ENCODE peak calls at places on chromosomes 5 and 9, in six cellular contexts. One of them, this sample, is unnamed.

GRCh38 chr5:59123595-59124561 is 541.0 kb downstream of the RAB3C start:
- DNase-seq in MCF 10A: no peak
- DNase-seq in uterus: no peak
- DNase-seq in left ventricle myocardium inferior: no peak
- DNase-seq in GM12865: peak; percentile 54
- DNase-seq in lower leg skin: no peak
- DNase-seq in this sample: no peak

GRCh38 chr9:35658894-35659220 is 765 bp downstream of the CCDC107 start:
- DNase-seq in MCF 10A: peak; percentile 30
- DNase-seq in uterus: peak; percentile 54
- DNase-seq in left ventricle myocardium inferior: peak; percentile 42
- DNase-seq in GM12865: peak; percentile 46
- DNase-seq in lower leg skin: no peak
- DNase-seq in this sample: peak; percentile 54

GRCh38 chr9:111805841-111806241 is 11.1 kb upstream of the SHOC1 start:
- DNase-seq in MCF 10A: peak; percentile 79
- DNase-seq in uterus: no peak
- DNase-seq in left ventricle myocardium inferior: no peak
- DNase-seq in GM12865: no peak
- DNase-seq in lower leg skin: no peak
- DNase-seq in this sample: peak; percentile 98

GRCh38 chr5:74318985-74319563 is 321.5 kb downstream of the ENC1 start:
- DNase-seq in MCF 10A: peak; percentile 42
- DNase-seq in uterus: no peak
- DNase-seq in left ventricle myocardium inferior: no peak
- DNase-seq in GM12865: no peak
- DNase-seq in lower leg skin: no peak
- DNase-seq in this sample: peak; percentile 93

GRCh38 chr5:14108170-14108996 is 34.8 kb upstream of the TRIO start:
- DNase-seq in MCF 10A: peak; percentile 80
- DNase-seq in uterus: peak; percentile 74
- DNase-seq in left ventricle myocardium inferior: peak; percentile 44
- DNase-seq in GM12865: peak; percentile 91
- DNase-seq in lower leg skin: peak; percentile 89
- DNase-seq in this sample: peak; percentile 79

GRCh38 chr9:109319072-109319630 is 1.7 kb downstream of the EPB41L4B start:
- DNase-seq in MCF 10A: no peak
- DNase-seq in uterus: no peak
- DNase-seq in left ventricle myocardium inferior: no peak
- DNase-seq in GM12865: no peak
- DNase-seq in lower leg skin: no peak
- DNase-seq in this sample: peak; percentile 47

GRCh38 chr5:115585265-115585664 is 17.0 kb downstream of the TICAM2 start:
- DNase-seq in MCF 10A: no peak
- DNase-seq in uterus: no peak
- DNase-seq in left ventricle myocardium inferior: no peak
- DNase-seq in GM12865: no peak
- DNase-seq in lower leg skin: no peak
- DNase-seq in this sample: no peak

GRCh38 chr5:136686192-136686872 is 321.0 kb upstream of the TRPC7 start:
- DNase-seq in MCF 10A: peak; percentile 55
- DNase-seq in uterus: no peak
- DNase-seq in left ventricle myocardium inferior: no peak
- DNase-seq in GM12865: peak; percentile 15
- DNase-seq in lower leg skin: no peak
- DNase-seq in this sample: peak; percentile 84

GRCh38 chr5:7391215-7391614 is 4.7 kb upstream of the ADCY2 start:
- DNase-seq in MCF 10A: no peak
- DNase-seq in uterus: no peak
- DNase-seq in left ventricle myocardium inferior: no peak
- DNase-seq in GM12865: no peak
- DNase-seq in lower leg skin: no peak
- DNase-seq in this sample: peak; percentile 4

GRCh38 chr5:180830253-180831138 is 27.9 kb upstream of the MGAT1 start:
- DNase-seq in MCF 10A: peak; percentile 50
- DNase-seq in uterus: peak; percentile 63
- DNase-seq in left ventricle myocardium inferior: peak; percentile 74
- DNase-seq in GM12865: peak; percentile 87
- DNase-seq in lower leg skin: peak; percentile 95
- DNase-seq in this sample: no peak

GRCh38 chr9:90114641-90115040 is 509.8 kb downstream of the GADD45G start:
- DNase-seq in MCF 10A: peak; percentile 33
- DNase-seq in uterus: no peak
- DNase-seq in left ventricle myocardium inferior: no peak
- DNase-seq in GM12865: no peak
- DNase-seq in lower leg skin: no peak
- DNase-seq in this sample: peak; percentile 85

GRCh38 chr5:113128082-113128481 is 151.5 kb downstream of the DCP2 start:
- DNase-seq in MCF 10A: no peak
- DNase-seq in uterus: no peak
- DNase-seq in left ventricle myocardium inferior: no peak
- DNase-seq in GM12865: no peak
- DNase-seq in lower leg skin: no peak
- DNase-seq in this sample: no peak

GRCh38 chr9:132908635-132909034 is 29.9 kb downstream of the SPACA9 start:
- DNase-seq in MCF 10A: no peak
- DNase-seq in uterus: no peak
- DNase-seq in left ventricle myocardium inferior: no peak
- DNase-seq in GM12865: no peak
- DNase-seq in lower leg skin: no peak
- DNase-seq in this sample: no peak

GRCh38 chr9:137669261-137669672 is 50.5 kb downstream of the EHMT1 start:
- DNase-seq in MCF 10A: no peak
- DNase-seq in uterus: peak; percentile 28
- DNase-seq in left ventricle myocardium inferior: no peak
- DNase-seq in GM12865: peak; percentile 42
- DNase-seq in lower leg skin: no peak
- DNase-seq in this sample: no peak

GRCh38 chr5:172820046-172820767 is 13.8 kb upstream of the ERGIC1 start:
- DNase-seq in MCF 10A: peak; percentile 95
- DNase-seq in uterus: peak; percentile 86
- DNase-seq in left ventricle myocardium inferior: no peak
- DNase-seq in GM12865: no peak
- DNase-seq in lower leg skin: no peak
- DNase-seq in this sample: peak; percentile 99

GRCh38 chr5:32320144-32320543 is 7.4 kb upstream of the MTMR12 start:
- DNase-seq in MCF 10A: no peak
- DNase-seq in uterus: no peak
- DNase-seq in left ventricle myocardium inferior: no peak
- DNase-seq in GM12865: no peak
- DNase-seq in lower leg skin: no peak
- DNase-seq in this sample: no peak

GRCh38 chr9:2676466-2676865 is 40.8 kb upstream of the KCNV2 start:
- DNase-seq in MCF 10A: peak; percentile 10
- DNase-seq in uterus: no peak
- DNase-seq in left ventricle myocardium inferior: no peak
- DNase-seq in GM12865: no peak
- DNase-seq in lower leg skin: no peak
- DNase-seq in this sample: peak; percentile 15

GRCh38 chr5:179904463-179905143 is 3.1 kb downstream of the TBC1D9B start:
- DNase-seq in MCF 10A: no peak
- DNase-seq in uterus: no peak
- DNase-seq in left ventricle myocardium inferior: no peak
- DNase-seq in GM12865: no peak
- DNase-seq in lower leg skin: no peak
- DNase-seq in this sample: no peak

GRCh38 chr5:151078490-151079262 is 2.2 kb downstream of the TNIP1 start:
- DNase-seq in MCF 10A: no peak
- DNase-seq in uterus: no peak
- DNase-seq in left ventricle myocardium inferior: no peak
- DNase-seq in GM12865: peak; percentile 86
- DNase-seq in lower leg skin: no peak
- DNase-seq in this sample: no peak

GRCh38 chr5:73437126-73438047 is 11.2 kb downstream of the FOXD1 start:
- DNase-seq in MCF 10A: no peak
- DNase-seq in uterus: no peak
- DNase-seq in left ventricle myocardium inferior: no peak
- DNase-seq in GM12865: no peak
- DNase-seq in lower leg skin: no peak
- DNase-seq in this sample: peak; percentile 29

GRCh38 chr9:4718911-4719310 is 22.1 kb downstream of the AK3 start:
- DNase-seq in MCF 10A: no peak
- DNase-seq in uterus: no peak
- DNase-seq in left ventricle myocardium inferior: no peak
- DNase-seq in GM12865: no peak
- DNase-seq in lower leg skin: no peak
- DNase-seq in this sample: no peak

GRCh38 chr5:124906339-124907097 is 160.1 kb upstream of the ZNF608 start:
- DNase-seq in MCF 10A: peak; percentile 96
- DNase-seq in uterus: peak; percentile 85
- DNase-seq in left ventricle myocardium inferior: peak; percentile 69
- DNase-seq in GM12865: no peak
- DNase-seq in lower leg skin: peak; percentile 86
- DNase-seq in this sample: peak; percentile 71

GRCh38 chr5:68683632-68684035 is 410.2 kb upstream of the SLC30A5 start:
- DNase-seq in MCF 10A: peak; percentile 84
- DNase-seq in uterus: peak; percentile 58
- DNase-seq in left ventricle myocardium inferior: no peak
- DNase-seq in GM12865: no peak
- DNase-seq in lower leg skin: no peak
- DNase-seq in this sample: peak; percentile 99

GRCh38 chr5:147403659-147404640 is 105.9 kb downstream of the DPYSL3 start:
- DNase-seq in MCF 10A: peak; percentile 95
- DNase-seq in uterus: peak; percentile 88
- DNase-seq in left ventricle myocardium inferior: no peak
- DNase-seq in GM12865: peak; percentile 89
- DNase-seq in lower leg skin: peak; percentile 91
- DNase-seq in this sample: peak; percentile 94

GRCh38 chr5:53194086-53194485 is 84.5 kb upstream of the MOCS2 start:
- DNase-seq in MCF 10A: no peak
- DNase-seq in uterus: no peak
- DNase-seq in left ventricle myocardium inferior: no peak
- DNase-seq in GM12865: no peak
- DNase-seq in lower leg skin: no peak
- DNase-seq in this sample: no peak

GRCh38 chr5:44809215-44809955 is 638 bp downstream of the MRPS30 start:
- DNase-seq in MCF 10A: peak; percentile 64
- DNase-seq in uterus: peak; percentile 16
- DNase-seq in left ventricle myocardium inferior: peak; percentile 22
- DNase-seq in GM12865: peak; percentile 78
- DNase-seq in lower leg skin: peak; percentile 87
- DNase-seq in this sample: peak; percentile 79

GRCh38 chr5:37668524-37669047 is 171.3 kb downstream of the GDNF start:
- DNase-seq in MCF 10A: peak; percentile 94
- DNase-seq in uterus: peak; percentile 40
- DNase-seq in left ventricle myocardium inferior: no peak
- DNase-seq in GM12865: no peak
- DNase-seq in lower leg skin: no peak
- DNase-seq in this sample: peak; percentile 97

GRCh38 chr9:134215709-134216448 is 51.5 kb upstream of the RNU6ATAC start:
- DNase-seq in MCF 10A: no peak
- DNase-seq in uterus: no peak
- DNase-seq in left ventricle myocardium inferior: peak; percentile 34
- DNase-seq in GM12865: no peak
- DNase-seq in lower leg skin: peak; percentile 84
- DNase-seq in this sample: no peak

GRCh38 chr5:91503321-91503720 is 120.2 kb upstream of the ARRDC3 start:
- DNase-seq in MCF 10A: no peak
- DNase-seq in uterus: no peak
- DNase-seq in left ventricle myocardium inferior: no peak
- DNase-seq in GM12865: no peak
- DNase-seq in lower leg skin: no peak
- DNase-seq in this sample: no peak
- TF ChIP-seq CTCF in MCF 10A: no peak
- TF ChIP-seq CTCF in uterus: no peak
- TF ChIP-seq CTCF in left ventricle myocardium inferior: no peak
- TF ChIP-seq CTCF in GM12865: no peak
- TF ChIP-seq CTCF in lower leg skin: no peak
- TF ChIP-seq CTCF in this sample: no peak

GRCh38 chr9:95077766-95078382 is 239.6 kb downstream of the FANCC start:
- DNase-seq in MCF 10A: no peak
- DNase-seq in uterus: no peak
- DNase-seq in left ventricle myocardium inferior: no peak
- DNase-seq in GM12865: no peak
- DNase-seq in lower leg skin: no peak
- DNase-seq in this sample: no peak

GRCh38 chr9:95076696-95077052 is 240.8 kb downstream of the FANCC start:
- DNase-seq in MCF 10A: no peak
- DNase-seq in uterus: no peak
- DNase-seq in left ventricle myocardium inferior: no peak
- DNase-seq in GM12865: no peak
- DNase-seq in lower leg skin: no peak
- DNase-seq in this sample: no peak

GRCh38 chr9:95075700-95076099 is 241.8 kb downstream of the FANCC start:
- DNase-seq in MCF 10A: no peak
- DNase-seq in uterus: no peak
- DNase-seq in left ventricle myocardium inferior: no peak
- DNase-seq in GM12865: no peak
- DNase-seq in lower leg skin: no peak
- DNase-seq in this sample: no peak

GRCh38 chr9:95078516-95078915 is 239.0 kb downstream of the FANCC start:
- DNase-seq in MCF 10A: no peak
- DNase-seq in uterus: peak; percentile 23
- DNase-seq in left ventricle myocardium inferior: no peak
- DNase-seq in GM12865: no peak
- DNase-seq in lower leg skin: no peak
- DNase-seq in this sample: no peak

DNA sequence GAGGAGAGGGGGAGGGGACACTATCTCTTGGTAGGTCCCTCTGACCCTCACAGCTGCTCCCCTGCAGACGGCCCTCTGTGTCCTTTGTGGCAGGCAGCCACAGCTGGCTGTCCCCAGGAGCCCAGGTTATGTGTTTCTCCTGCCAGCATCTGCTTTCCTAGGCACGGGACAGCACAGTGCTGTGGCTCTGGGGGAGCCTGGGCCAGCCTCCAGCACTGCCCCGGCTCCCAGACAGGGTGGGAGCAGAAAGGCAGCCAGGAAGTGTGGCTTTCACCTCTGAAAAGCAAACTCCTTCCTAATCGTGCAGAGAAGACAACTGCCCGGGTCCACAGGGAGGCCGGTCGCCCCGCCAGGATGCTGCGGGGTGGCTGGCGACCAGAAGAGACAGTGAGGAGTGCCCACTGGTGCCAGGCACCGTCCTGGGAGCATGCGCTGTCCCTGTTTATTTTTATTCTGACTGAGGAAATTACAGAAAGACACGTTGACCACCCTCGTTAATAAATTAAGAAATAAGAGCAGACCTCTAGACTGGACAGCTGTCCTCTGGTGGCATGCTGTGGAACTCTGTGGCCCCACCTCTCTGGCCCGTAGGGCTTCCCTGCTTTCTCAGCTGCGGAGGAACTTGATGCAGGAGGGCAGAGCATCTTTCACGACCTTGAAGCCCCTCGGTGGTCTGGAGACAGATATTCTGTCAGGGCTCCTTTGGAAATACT is 240.3 kb downstream of the FANCC start:
- DNase-seq in MCF 10A: no peak
- DNase-seq in uterus: no peak
- DNase-seq in left ventricle myocardium inferior: no peak
- DNase-seq in GM12865: no peak
- DNase-seq in lower leg skin: no peak
- DNase-seq in this sample: no peak
- TF ChIP-seq CTCF in MCF 10A: no peak
- TF ChIP-seq CTCF in uterus: peak; percentile 3
- TF ChIP-seq CTCF in left ventricle myocardium inferior: peak; percentile 29
- TF ChIP-seq CTCF in GM12865: no peak
- TF ChIP-seq CTCF in lower leg skin: no peak
- TF ChIP-seq CTCF in this sample: no peak

GRCh38 chr5:138752341-138752950 is 779 bp upstream of the CTNNA1 start:
- DNase-seq in MCF 10A: peak; percentile 38
- DNase-seq in uterus: peak; percentile 37
- DNase-seq in left ventricle myocardium inferior: peak; percentile 20
- DNase-seq in GM12865: no peak
- DNase-seq in lower leg skin: no peak
- DNase-seq in this sample: peak; percentile 31
- TF ChIP-seq CTCF in MCF 10A: no peak
- TF ChIP-seq CTCF in uterus: peak; percentile 5
- TF ChIP-seq CTCF in left ventricle myocardium inferior: peak; percentile 15
- TF ChIP-seq CTCF in GM12865: no peak
- TF ChIP-seq CTCF in lower leg skin: no peak
- TF ChIP-seq CTCF in this sample: peak; percentile 26

GRCh38 chr9:70120834-70121510 is 77.3 kb downstream of the MAMDC2 start:
- DNase-seq in MCF 10A: peak; percentile 85
- DNase-seq in uterus: peak; percentile 56
- DNase-seq in left ventricle myocardium inferior: peak; percentile 76
- DNase-seq in GM12865: no peak
- DNase-seq in lower leg skin: peak; percentile 93
- DNase-seq in this sample: peak; percentile 93
- TF ChIP-seq CTCF in MCF 10A: peak; percentile 7
- TF ChIP-seq CTCF in uterus: peak; percentile 25
- TF ChIP-seq CTCF in left ventricle myocardium inferior: peak; percentile 31
- TF ChIP-seq CTCF in GM12865: no peak
- TF ChIP-seq CTCF in lower leg skin: no peak
- TF ChIP-seq CTCF in this sample: peak; percentile 50

This sample was measured in epithelial cell of esophagus.